ENCODE peak calls at places on chromosomes 2 and 18, in nine cellular contexts. N is NCI-H2171 treated with DMSO at 0.1 percent for 48 hours; S is activated T-helper 1 cell treated with anti-CD3 and anti-CD28 coated beads, Interleukin-12 subunit alpha, Interleukin-12 subunit beta, Interleukin-2, Interleukin-4 antibody, amounts not matched to agents 30 ng/mL and 10 ng/mL and 1 ng/mL, durations not matched to agents 14 hours and 24 hours and 36 hours; G is COLO829; Y is stimulated activated CD4-positive, alpha-beta T cell treated with anti-CD3 and anti-CD28 coated beads, Interleukin-1b, Interleukin-23, amount 100 ng/mL, for 1 hour; A is NCI-H2081; T is gastrocnemius medialis; U is vagina; L is stimulated activated naive CD4-positive, alpha-beta T cell treated with Interleukin-2 at 50 U/mL for 16 hours. B is an unnamed sample.

GRCh38 chr18:23340661-23341060 is 112.4 kb upstream of the RIOK3 start:
- DNase-seq in N (no peak), S (no peak), G (no peak), Y (no peak), A (no peak), T (no peak), U (no peak), L (no peak), B (no peak)

GRCh38 chr18:79389689-79390088 is 6.0 kb upstream of the NFATC1 start:
- DNase-seq in N (no peak), S (no peak), G (no peak), Y (no peak), A (no peak), T (no peak), U (no peak), L (no peak), B (no peak)

GRCh38 chr18:10015288-10015701 is 101.5 kb downstream of the VAPA start:
- DNase-seq in N (no peak), S (no peak), G (no peak), Y (no peak), A (no peak), T (no peak), U (no peak), L (no peak), B (no peak)

GRCh38 chr2:133139847-133140533 is 428.3 kb downstream of the NCKAP5 start:
- DNase-seq in N (no peak), S (no peak), G (peak), Y (no peak), A (no peak), T (no peak), U (no peak), L (no peak), B (no peak)

GRCh38 chr2:48482774-48483173 is 47.2 kb upstream of the STON1 start:
- DNase-seq in N (peak), S (no peak), G (peak), Y (no peak), A (peak), T (no peak), U (no peak), L (no peak), B (no peak)

GRCh38 chr18:46677609-46678470 is 20.8 kb upstream of the LOXHD1 start:
- DNase-seq in N (no peak), S (no peak), G (no peak), Y (no peak), A (no peak), T (no peak), U (no peak), L (no peak), B (no peak)

GRCh38 chr2:205198130-205198505 is 484.2 kb upstream of the NRP2 start:
- DNase-seq in N (no peak), S (no peak), G (peak), Y (no peak), A (no peak), T (no peak), U (no peak), L (no peak), B (no peak)

GRCh38 chr18:67646890-67647289 is 130.4 kb upstream of the DSEL start:
- DNase-seq in N (no peak), S (no peak), G (no peak), Y (no peak), A (no peak), T (no peak), U (no peak), L (no peak), B (no peak)

GRCh38 chr2:46306988-46307655 is 9.9 kb downstream of the EPAS1 start:
- DNase-seq in N (no peak), S (no peak), G (no peak), Y (no peak), A (no peak), T (peak), U (no peak), L (no peak), B (no peak)

GRCh38 chr2:208441951-208442350 is 35.4 kb downstream of the PTH2R start:
- DNase-seq in N (no peak), S (no peak), G (no peak), Y (no peak), A (no peak), T (no peak), U (no peak), L (no peak), B (no peak)